ENCODE peak calls at places on chromosomes 1 and 21, in ten cellular contexts. N, U, H, V, P, J, O, X, G and K are unnamed samples.
A peak's percentile ranks its signal among the peaks of the same experiment; 100 is the strongest.

GRCh38 chr1:66982561-66983285 is 57.9 kb downstream of the MIER1 start:
- DNase-seq in N (no peak), U (no peak), H (no peak), V (no peak), P (no peak), J (no peak), O (no peak), X (no peak), G (no peak), K (no peak)

GRCh38 chr1:22749919-22750670 is 39.5 kb downstream of the EPHB2 start:
- DNase-seq in N (peak; percentile 88), U (peak; percentile 84), H (peak; percentile 95), V (no peak), P (peak; percentile 61), J (peak; percentile 83), O (no peak), X (no peak), G (no peak), K (no peak)

GRCh38 chr1:11713095-11713494 is 21.6 kb downstream of the DRAXIN start:
- DNase-seq in N (no peak), U (no peak), H (no peak), V (no peak), P (no peak), J (no peak), O (no peak), X (no peak), G (no peak), K (no peak)

GRCh38 chr21:33964706-33965325 is 49.2 kb upstream of the ATP5PO start:
- DNase-seq in N (no peak), U (no peak), H (peak; percentile 61), V (no peak), P (no peak), J (no peak), O (no peak), X (no peak), G (no peak), K (no peak)

GRCh38 chr1:182054698-182055326 is 6.7 kb downstream of the ZNF648 start:
- DNase-seq in N (peak; percentile 47), U (peak; percentile 56), H (peak; percentile 46), V (no peak), P (peak; percentile 73), J (peak; percentile 38), O (no peak), X (no peak), G (no peak), K (no peak)

GRCh38 chr1:54532033-54532432 is 16.0 kb upstream of the ACOT11 start:
- DNase-seq in N (no peak), U (no peak), H (no peak), V (no peak), P (no peak), J (no peak), O (no peak), X (no peak), G (no peak), K (no peak)

GRCh38 chr1:224867715-224868114 is 61.8 kb upstream of the DNAH14 start:
- DNase-seq in N (no peak), U (no peak), H (peak; percentile 16), V (no peak), P (no peak), J (peak; percentile 19), O (no peak), X (no peak), G (no peak), K (no peak)

GRCh38 chr1:97338347-97338746 is 582.5 kb downstream of the DPYD start:
- DNase-seq in N (no peak), U (no peak), H (no peak), V (no peak), P (no peak), J (no peak), O (no peak), X (no peak), G (no peak), K (no peak)

GRCh38 chr1:43506233-43506632 is 24.4 kb upstream of the PTPRF start:
- DNase-seq in N (no peak), U (no peak), H (no peak), V (no peak), P (no peak), J (peak; percentile 37), O (no peak), X (no peak), G (no peak), K (no peak)

GRCh38 chr1:213970193-213970592 is 17.6 kb upstream of the PROX1 start:
- DNase-seq in N (no peak), U (no peak), H (no peak), V (no peak), P (no peak), J (no peak), O (no peak), X (no peak), G (no peak), K (no peak)

GRCh38 chr1:81681570-81681969 is 119.2 kb upstream of the ADGRL2 start:
- DNase-seq in N (no peak), U (no peak), H (peak; percentile 65), V (no peak), P (no peak), J (peak; percentile 52), O (no peak), X (no peak), G (no peak), K (no peak)

GRCh38 chr21:17270234-17270633 is 242.6 kb upstream of the CXADR start:
- DNase-seq in N (peak; percentile 18), U (peak; percentile 63), H (peak; percentile 78), V (peak; percentile 60), P (no peak), J (peak; percentile 13), O (no peak), X (peak; percentile 25), G (peak; percentile 53), K (peak; percentile 77)

GRCh38 chr1:10724052-10724494 is 72.4 kb downstream of the CASZ1 start:
- DNase-seq in N (peak; percentile 70), U (peak; percentile 47), H (peak; percentile 50), V (no peak), P (peak; percentile 66), J (peak; percentile 42), O (no peak), X (peak; percentile 73), G (peak; percentile 79), K (peak; percentile 79)

GRCh38 chr1:221850788-221851187 is 108.9 kb upstream of the DUSP10 start:
- DNase-seq in N (no peak), U (no peak), H (no peak), V (no peak), P (no peak), J (no peak), O (no peak), X (no peak), G (no peak), K (no peak)

GRCh38 chr1:39416609-39417008 is 74.8 kb upstream of the BMP8A start:
- DNase-seq in N (no peak), U (no peak), H (no peak), V (no peak), P (no peak), J (no peak), O (no peak), X (no peak), G (no peak), K (no peak)

DNA sequence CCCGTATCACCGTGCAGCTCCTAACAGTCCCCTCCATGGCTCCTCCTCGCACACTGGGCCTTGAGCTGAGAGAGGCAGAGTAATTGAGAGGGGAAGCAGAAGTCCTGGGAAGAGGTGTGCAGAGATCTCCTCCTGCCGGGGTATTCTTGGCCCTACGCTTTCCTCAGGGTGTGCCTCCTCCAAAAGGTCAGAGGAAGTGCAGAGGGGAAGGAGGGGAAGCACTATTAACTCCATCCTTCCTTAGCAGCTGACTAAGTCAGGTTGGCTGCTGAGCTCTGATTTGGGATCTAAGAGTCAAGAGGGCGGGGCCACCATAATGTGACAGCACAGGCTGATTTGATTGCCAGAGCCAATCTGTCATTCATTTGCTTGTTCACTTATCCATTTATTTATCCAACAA is 12.3 kb downstream of the ATP2B4 start:
- DNase-seq in N (no peak), U (no peak), H (peak; percentile 54), V (no peak), P (no peak), J (no peak), O (no peak), X (no peak), G (no peak), K (peak; percentile 57)
- H3K27ac ChIP-seq in N (no peak overlapping the region), U (no peak overlapping the region), H (peak overlapping the region; percentile 32), V (no peak overlapping the region), P (no peak overlapping the region), J (no peak overlapping the region), O (peak overlapping the region; percentile 77), X (no peak overlapping the region), G (peak overlapping the region; percentile 90), K (peak overlapping the region; percentile 81)

DNA sequence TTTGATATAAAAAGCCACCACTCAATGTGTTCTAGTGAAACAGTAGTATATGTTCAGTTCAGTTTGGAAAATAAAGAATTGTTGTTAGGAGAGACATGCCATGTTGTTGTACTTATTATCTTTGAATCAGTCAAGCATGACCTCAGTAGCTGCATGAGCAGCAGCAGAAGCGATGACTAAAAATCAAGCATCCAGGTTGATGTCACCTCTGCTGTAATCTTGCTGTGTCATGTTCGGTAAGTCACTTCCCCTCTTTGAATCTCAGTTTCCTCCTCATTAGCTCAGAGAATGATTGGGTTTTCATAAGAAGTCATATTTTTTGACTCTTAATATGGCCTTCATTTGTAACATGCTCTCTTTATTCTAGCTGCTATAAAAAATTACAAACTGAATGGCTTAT is 428.4 kb upstream of the B3GALT2 start:
- DNase-seq in N (peak; percentile 78), U (no peak), H (peak; percentile 40), V (no peak), P (no peak), J (peak; percentile 29), O (no peak), X (no peak), G (no peak), K (no peak)
- H3K4me1 ChIP-seq in N (peaks cover 7% of the 10 kb centered on the region), U (no peaks in the 10 kb centered on the region), H (no peaks in the 10 kb centered on the region), V (no peaks in the 10 kb centered on the region), P (no peaks in the 10 kb centered on the region), J (peaks cover 4% of the 10 kb centered on the region), O (no peaks in the 10 kb centered on the region), X (no peaks in the 10 kb centered on the region), G (no peaks in the 10 kb centered on the region), K (peaks cover 1% of the 10 kb centered on the region)

GRCh38 chr21:46060596-46061061 is 37.3 kb upstream of the COL6A2 start:
- DNase-seq in N (peak; percentile 48), U (peak; percentile 55), H (peak; percentile 100), V (peak; percentile 82), P (peak; percentile 49), J (peak; percentile 67), O (no peak), X (peak; percentile 82), G (peak; percentile 84), K (peak; percentile 88)
- H3K9me3 ChIP-seq in N (peaks cover 16% of the 10 kb centered on the region), U (no peaks in the 10 kb centered on the region), H (no peaks in the 10 kb centered on the region), V (no peaks in the 10 kb centered on the region), P (no peaks in the 10 kb centered on the region), J (peaks cover 19% of the 10 kb centered on the region), O (peaks cover 6% of the 10 kb centered on the region), X (no peaks in the 10 kb centered on the region), G (peaks cover 12% of the 10 kb centered on the region), K (no peaks in the 10 kb centered on the region)

DNA sequence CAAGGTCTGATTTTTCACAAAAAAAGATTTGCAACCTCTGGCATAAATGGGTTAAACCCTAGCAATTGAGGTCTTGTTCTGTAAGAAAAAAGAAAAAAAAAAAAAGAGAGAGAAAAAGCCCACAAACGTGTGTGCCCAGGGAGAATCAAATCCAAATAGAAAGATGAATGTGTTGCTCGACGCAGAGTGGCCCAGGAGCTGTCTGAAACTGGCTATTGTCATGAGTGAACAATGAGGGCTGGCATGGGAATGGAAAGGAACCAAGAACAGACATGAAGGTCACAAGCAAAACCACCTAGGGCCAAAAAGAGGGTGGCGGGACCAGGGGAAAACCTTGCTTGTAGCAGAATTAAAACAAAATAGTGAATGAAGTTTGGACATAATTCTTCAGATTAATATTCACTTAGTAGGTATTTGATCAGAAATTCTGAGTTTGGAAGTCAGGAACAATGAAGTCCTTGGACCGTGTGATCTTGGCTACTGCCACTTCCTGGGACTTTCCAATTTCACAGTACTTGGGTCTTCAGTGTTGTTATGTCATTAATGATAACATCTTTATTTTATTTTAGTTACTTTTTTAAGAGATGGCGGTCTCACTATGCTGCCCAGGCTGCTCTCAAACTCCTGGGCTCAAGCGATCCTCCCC is 3.1 kb downstream of the ENO1 start:
- DNase-seq in N (no peak), U (no peak), H (no peak), V (no peak), P (no peak), J (no peak), O (no peak), X (no peak), G (peak; percentile 41), K (no peak)
- H3K27ac ChIP-seq in N (peak overlapping the region; percentile 99), U (peak overlapping the region; percentile 98), H (peak overlapping the region; percentile 94), V (no peak overlapping the region), P (peak overlapping the region; percentile 99), J (peak overlapping the region; percentile 93), O (peak overlapping the region; percentile 93), X (peak overlapping the region; percentile 100), G (peak overlapping the region; percentile 62), K (peak overlapping the region; percentile 33)